ENCODE peak calls at places on chromosomes 5 and 9, in six cellular contexts. G is heart left ventricle; Q is WERI-Rb-1; W is PC-3; B is CD8-positive, alpha-beta T cell; P is H9. V is an unnamed sample.

GRCh38 chr5:86228147-86228546 is 389.6 kb upstream of the COX7C start:
- DNase-seq in G (no peak), Q (no peak), W (no peak), B (no peak), P (no peak), V (no peak)

GRCh38 chr9:33159760-33160127 is 7.4 kb downstream of the B4GALT1 start:
- DNase-seq in G (peak), Q (no peak), W (peak), B (peak), P (no peak), V (no peak)

GRCh38 chr5:116577064-116577788 is 2.6 kb upstream of the SEMA6A start:
- DNase-seq in G (no peak), Q (no peak), W (no peak), B (no peak), P (no peak), V (no peak)

GRCh38 chr5:60959156-60959555 is 14.2 kb downstream of the NDUFAF2 start:
- DNase-seq in G (no peak), Q (no peak), W (peak), B (no peak), P (no peak), V (no peak)

GRCh38 chr5:132498152-132498551 is 7.6 kb upstream of the IRF1 start:
- DNase-seq in G (no peak), Q (no peak), W (peak), B (no peak), P (no peak), V (peak)

GRCh38 chr9:97397220-97397619 is 14.7 kb upstream of the TDRD7 start:
- DNase-seq in G (no peak), Q (no peak), W (peak), B (no peak), P (no peak), V (no peak)

GRCh38 chr9:93635186-93636107 is 59.1 kb downstream of the PHF2 start:
- DNase-seq in G (peak), Q (no peak), W (no peak), B (no peak), P (no peak), V (no peak)

GRCh38 chr9:108756746-108757490 is 98.9 kb downstream of the ACTL7B start:
- DNase-seq in G (no peak), Q (no peak), W (peak), B (no peak), P (no peak), V (no peak)

GRCh38 chr5:156543348-156543747 is 216.4 kb downstream of the SGCD start:
- DNase-seq in G (no peak), Q (peak), W (no peak), B (no peak), P (no peak), V (no peak)

GRCh38 chr9:71675129-71675856 is 93.0 kb downstream of the CEMIP2 start:
- DNase-seq in G (no peak), Q (no peak), W (no peak), B (no peak), P (no peak), V (no peak)

DNA sequence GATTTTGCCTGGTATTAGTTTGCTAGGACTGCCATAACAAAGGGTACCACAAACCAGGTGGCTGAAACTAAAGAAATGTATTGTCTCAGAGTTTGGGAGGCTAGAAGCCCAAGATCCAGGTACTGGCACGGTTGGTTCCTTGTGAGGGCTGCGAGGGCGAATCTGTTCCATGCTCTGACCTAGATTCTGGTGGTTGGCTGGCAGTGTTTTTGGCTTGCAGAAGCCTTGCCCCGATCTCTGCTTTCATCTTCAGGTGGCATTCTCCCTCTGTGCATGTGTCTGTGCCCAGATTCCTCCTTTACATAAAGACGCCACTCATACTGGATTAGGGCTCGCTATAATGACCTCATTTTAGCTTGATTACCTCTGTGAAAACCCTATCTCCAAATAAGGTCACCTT is 36.7 kb downstream of the RAI14 start:
- DNase-seq in G (no peak), Q (no peak), W (no peak), B (no peak), P (no peak), V (no peak)
- TF ChIP-seq CTCF in G (no peak), Q (no peak), W (no peak), B (no peak), P (no peak), V (no peak)

GRCh38 chr5:43312076-43312620 is 1.1 kb downstream of the HMGCS1 start:
- DNase-seq in G (no peak), Q (no peak), W (no peak), B (no peak), P (no peak), V (no peak)

GRCh38 chr5:43314724-43315123 is 1.5 kb upstream of the HMGCS1 start:
- DNase-seq in G (no peak), Q (no peak), W (peak), B (no peak), P (no peak), V (no peak)

GRCh38 chr5:43313854-43314457 is 744 bp upstream of the HMGCS1 start:
- DNase-seq in G (peak), Q (no peak), W (no peak), B (no peak), P (peak), V (no peak)

GRCh38 chr5:43312699-43313034 is 545 bp downstream of the HMGCS1 start:
- DNase-seq in G (no peak), Q (no peak), W (peak), B (no peak), P (no peak), V (no peak)

GRCh38 chr5:43313035-43313853 is at the start of gene HMGCS1:
- DNase-seq in G (peak), Q (peak), W (peak), B (peak), P (peak), V (peak)
- TF ChIP-seq CTCF in G (no peak), Q (no peak), W (peak), B (peak), P (no peak), V (peak)

DNA sequence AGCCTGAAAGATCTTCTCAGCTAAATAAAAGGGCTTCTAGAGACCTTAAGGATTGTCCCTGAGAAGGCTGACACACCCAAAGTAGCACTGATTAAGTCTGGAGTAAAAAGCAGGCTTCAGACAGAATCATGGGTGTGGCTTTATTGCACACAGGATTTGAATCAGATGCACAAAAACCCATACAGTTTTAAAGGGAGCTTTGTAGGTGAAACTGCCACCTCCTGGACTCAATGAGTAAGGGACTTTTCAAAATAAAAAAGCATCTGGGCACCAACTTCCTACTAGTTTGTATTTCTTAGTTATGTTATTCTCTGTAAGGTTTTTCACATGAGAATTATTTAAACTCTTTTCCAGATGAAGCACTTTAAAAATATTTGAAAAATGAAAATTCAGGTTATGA is 129.4 kb downstream of the EDIL3 start:
- DNase-seq in G (no peak), Q (no peak), W (peak), B (no peak), P (no peak), V (no peak)
- TF ChIP-seq CTCF in G (no peak), Q (peak), W (peak), B (no peak), P (peak), V (peak)

GRCh38 chr5:170747851-170748250 is 35.7 kb upstream of the GABRP start:
- DNase-seq in G (no peak), Q (peak), W (no peak), B (no peak), P (peak), V (no peak)
- TF ChIP-seq CTCF in G (peak), Q (peak), W (peak), B (no peak), P (peak), V (peak)

GRCh38 chr5:69024241-69024651 is 69.6 kb upstream of the SLC30A5 start:
- DNase-seq in G (no peak), Q (peak), W (peak), B (no peak), P (peak), V (no peak)
- TF ChIP-seq CTCF in G (peak), Q (peak), W (peak), B (peak), P (peak), V (peak)